ENCODE peak calls at places on chromosomes 13 and 19, in six cellular contexts. W, T, X, V, Q and C are unnamed samples.

GRCh38 chr19:28394705-28395104 is 818.2 kb downstream of the UQCRFS1 start:
- DNase-seq in W (no peak), T (no peak), X (no peak), V (no peak), Q (no peak), C (no peak)

GRCh38 chr13:20828540-20829364 is 55.0 kb upstream of the EEF1AKMT1 start:
- DNase-seq in W (peak), T (peak), X (peak), V (peak), Q (no peak), C (peak)

GRCh38 chr19:39544201-39544903 is 4.4 kb upstream of the EID2 start:
- DNase-seq in W (no peak), T (no peak), X (no peak), V (peak), Q (no peak), C (no peak)

GRCh38 chr19:869245-870177 is 10.0 kb downstream of the CFD start:
- DNase-seq in W (no peak), T (peak), X (peak), V (peak), Q (no peak), C (no peak)

GRCh38 chr19:1244693-1245451 is 3.3 kb downstream of the ATP5F1D start:
- DNase-seq in W (no peak), T (no peak), X (no peak), V (no peak), Q (no peak), C (no peak)

GRCh38 chr19:10271543-10272086 is 695 bp downstream of the ICAM1 start:
- DNase-seq in W (no peak), T (no peak), X (no peak), V (peak), Q (no peak), C (no peak)

GRCh38 chr13:36163303-36163702 is 32.1 kb upstream of the DCLK1 start:
- DNase-seq in W (no peak), T (no peak), X (no peak), V (no peak), Q (no peak), C (peak)

GRCh38 chr19:45865269-45865948 is 1.3 kb downstream of the FOXA3 start:
- DNase-seq in W (no peak), T (no peak), X (no peak), V (no peak), Q (no peak), C (no peak)

GRCh38 chr19:39083983-39084731 is at the start of gene ACP7:
- DNase-seq in W (peak), T (no peak), X (peak), V (peak), Q (peak), C (peak)